ENCODE peak calls at places on chromosome 10, in eight cellular contexts. One of them, this sample, is unnamed. For H3K9me3, the result is how much of the 10 kb centered on the place peaks cover.

GRCh38 chr10:17003151-17003550 is 126.5 kb downstream of the CUBN start:
- DNase-seq in IMR-90: peak
- DNase-seq in PC-9: peak
- DNase-seq in PC-3: no peak
- DNase-seq in neural progenitor cell: no peak
- DNase-seq in endothelial cell of umbilical vein: peak
- DNase-seq in A549: no peak
- DNase-seq in breast epithelium: no peak
- DNase-seq in this sample: no peak

GRCh38 chr10:86329093-86329710 is 37.4 kb downstream of the GRID1 start:
- DNase-seq in IMR-90: no peak
- DNase-seq in PC-9: no peak
- DNase-seq in PC-3: no peak
- DNase-seq in neural progenitor cell: no peak
- DNase-seq in endothelial cell of umbilical vein: no peak
- DNase-seq in A549: no peak
- DNase-seq in breast epithelium: no peak
- DNase-seq in this sample: no peak

GRCh38 chr10:48973065-48973464 is 33.4 kb upstream of the LRRC18 start:
- DNase-seq in IMR-90: peak
- DNase-seq in PC-9: no peak
- DNase-seq in PC-3: peak
- DNase-seq in neural progenitor cell: no peak
- DNase-seq in endothelial cell of umbilical vein: no peak
- DNase-seq in A549: no peak
- DNase-seq in breast epithelium: no peak
- DNase-seq in this sample: no peak

GRCh38 chr10:89207801-89208551 is 859 bp upstream of the CH25H start:
- DNase-seq in IMR-90: no peak
- DNase-seq in PC-9: peak
- DNase-seq in PC-3: no peak
- DNase-seq in neural progenitor cell: peak
- DNase-seq in endothelial cell of umbilical vein: no peak
- DNase-seq in A549: peak
- DNase-seq in breast epithelium: peak
- DNase-seq in this sample: peak

GRCh38 chr10:92087750-92088395 is 164.3 kb downstream of the BTAF1 start:
- DNase-seq in IMR-90: peak
- DNase-seq in PC-9: peak
- DNase-seq in PC-3: peak
- DNase-seq in neural progenitor cell: peak
- DNase-seq in endothelial cell of umbilical vein: peak
- DNase-seq in A549: peak
- DNase-seq in breast epithelium: peak
- DNase-seq in this sample: peak

GRCh38 chr10:112390125-112390703 is 16.3 kb downstream of the ACSL5 start:
- DNase-seq in IMR-90: no peak
- DNase-seq in PC-9: no peak
- DNase-seq in PC-3: no peak
- DNase-seq in neural progenitor cell: no peak
- DNase-seq in endothelial cell of umbilical vein: no peak
- DNase-seq in A549: no peak
- DNase-seq in breast epithelium: no peak
- DNase-seq in this sample: no peak

GRCh38 chr10:45439365-45439764 is 65.3 kb downstream of the ALOX5 start:
- DNase-seq in IMR-90: no peak
- DNase-seq in PC-9: no peak
- DNase-seq in PC-3: no peak
- DNase-seq in neural progenitor cell: no peak
- DNase-seq in endothelial cell of umbilical vein: no peak
- DNase-seq in A549: no peak
- DNase-seq in breast epithelium: no peak
- DNase-seq in this sample: no peak

GRCh38 chr10:70378122-70378521 is 4.3 kb downstream of the LRRC20 start:
- DNase-seq in IMR-90: peak
- DNase-seq in PC-9: peak
- DNase-seq in PC-3: peak
- DNase-seq in neural progenitor cell: no peak
- DNase-seq in endothelial cell of umbilical vein: peak
- DNase-seq in A549: peak
- DNase-seq in breast epithelium: no peak
- DNase-seq in this sample: no peak

GRCh38 chr10:62175256-62175655 is 93.4 kb downstream of the RTKN2 start:
- DNase-seq in IMR-90: no peak
- DNase-seq in PC-9: no peak
- DNase-seq in PC-3: no peak
- DNase-seq in neural progenitor cell: no peak
- DNase-seq in endothelial cell of umbilical vein: no peak
- DNase-seq in A549: no peak
- DNase-seq in breast epithelium: no peak
- DNase-seq in this sample: no peak

GRCh38 chr10:79488303-79488702 is 24.0 kb upstream of the EIF5AL1 start:
- DNase-seq in IMR-90: peak
- DNase-seq in PC-9: peak
- DNase-seq in PC-3: peak
- DNase-seq in neural progenitor cell: no peak
- DNase-seq in endothelial cell of umbilical vein: no peak
- DNase-seq in A549: peak
- DNase-seq in breast epithelium: peak
- DNase-seq in this sample: peak

GRCh38 chr10:48625013-48625412 is 20.1 kb upstream of the ARHGAP22 start:
- DNase-seq in IMR-90: peak
- DNase-seq in PC-9: no peak
- DNase-seq in PC-3: no peak
- DNase-seq in neural progenitor cell: no peak
- DNase-seq in endothelial cell of umbilical vein: peak
- DNase-seq in A549: no peak
- DNase-seq in breast epithelium: no peak
- DNase-seq in this sample: no peak

GRCh38 chr10:74117738-74118137 is 32.9 kb downstream of the AP3M1 start:
- DNase-seq in IMR-90: no peak
- DNase-seq in PC-9: no peak
- DNase-seq in PC-3: no peak
- DNase-seq in neural progenitor cell: no peak
- DNase-seq in endothelial cell of umbilical vein: no peak
- DNase-seq in A549: no peak
- DNase-seq in breast epithelium: no peak
- DNase-seq in this sample: no peak

GRCh38 chr10:99358101-99358500 is 28.9 kb downstream of the CNNM1 start:
- DNase-seq in IMR-90: no peak
- DNase-seq in PC-9: no peak
- DNase-seq in PC-3: no peak
- DNase-seq in neural progenitor cell: peak
- DNase-seq in endothelial cell of umbilical vein: no peak
- DNase-seq in A549: no peak
- DNase-seq in breast epithelium: no peak
- DNase-seq in this sample: no peak

GRCh38 chr10:4108693-4109092 is 323.7 kb upstream of the KLF6 start:
- DNase-seq in IMR-90: no peak
- DNase-seq in PC-9: no peak
- DNase-seq in PC-3: no peak
- DNase-seq in neural progenitor cell: no peak
- DNase-seq in endothelial cell of umbilical vein: peak
- DNase-seq in A549: no peak
- DNase-seq in breast epithelium: no peak
- DNase-seq in this sample: no peak
- TF ChIP-seq CTCF in IMR-90: no peak
- TF ChIP-seq CTCF in PC-9: no peak
- TF ChIP-seq CTCF in PC-3: no peak
- TF ChIP-seq CTCF in neural progenitor cell: no peak
- TF ChIP-seq CTCF in endothelial cell of umbilical vein: no peak
- TF ChIP-seq CTCF in A549: no peak
- TF ChIP-seq CTCF in breast epithelium: no peak
- TF ChIP-seq CTCF in this sample: no peak

GRCh38 chr10:126568809-126569208 is 101.7 kb downstream of the C10orf90 start:
- DNase-seq in IMR-90: no peak
- DNase-seq in PC-9: no peak
- DNase-seq in PC-3: no peak
- DNase-seq in neural progenitor cell: no peak
- DNase-seq in endothelial cell of umbilical vein: no peak
- DNase-seq in A549: no peak
- DNase-seq in breast epithelium: no peak
- DNase-seq in this sample: no peak
- H3K9me3 ChIP-seq in IMR-90: under half
- H3K9me3 ChIP-seq in PC-9: under half
- H3K9me3 ChIP-seq in PC-3: under half
- H3K9me3 ChIP-seq in neural progenitor cell: under half
- H3K9me3 ChIP-seq in endothelial cell of umbilical vein: under half
- H3K9me3 ChIP-seq in A549: under half
- H3K9me3 ChIP-seq in breast epithelium: under half
- H3K9me3 ChIP-seq in this sample: under half

GRCh38 chr10:32650246-32650655 is 204.3 kb downstream of the CCDC7 start:
- DNase-seq in IMR-90: no peak
- DNase-seq in PC-9: no peak
- DNase-seq in PC-3: peak
- DNase-seq in neural progenitor cell: no peak
- DNase-seq in endothelial cell of umbilical vein: no peak
- DNase-seq in A549: no peak
- DNase-seq in breast epithelium: no peak
- DNase-seq in this sample: no peak

GRCh38 chr10:32646535-32646934 is 200.6 kb downstream of the CCDC7 start:
- DNase-seq in IMR-90: no peak
- DNase-seq in PC-9: no peak
- DNase-seq in PC-3: peak
- DNase-seq in neural progenitor cell: no peak
- DNase-seq in endothelial cell of umbilical vein: no peak
- DNase-seq in A549: no peak
- DNase-seq in breast epithelium: no peak
- DNase-seq in this sample: no peak
- TF ChIP-seq CTCF in IMR-90: no peak
- TF ChIP-seq CTCF in PC-9: no peak
- TF ChIP-seq CTCF in PC-3: peak
- TF ChIP-seq CTCF in neural progenitor cell: no peak
- TF ChIP-seq CTCF in endothelial cell of umbilical vein: no peak
- TF ChIP-seq CTCF in A549: no peak
- TF ChIP-seq CTCF in breast epithelium: no peak
- TF ChIP-seq CTCF in this sample: no peak

DNA sequence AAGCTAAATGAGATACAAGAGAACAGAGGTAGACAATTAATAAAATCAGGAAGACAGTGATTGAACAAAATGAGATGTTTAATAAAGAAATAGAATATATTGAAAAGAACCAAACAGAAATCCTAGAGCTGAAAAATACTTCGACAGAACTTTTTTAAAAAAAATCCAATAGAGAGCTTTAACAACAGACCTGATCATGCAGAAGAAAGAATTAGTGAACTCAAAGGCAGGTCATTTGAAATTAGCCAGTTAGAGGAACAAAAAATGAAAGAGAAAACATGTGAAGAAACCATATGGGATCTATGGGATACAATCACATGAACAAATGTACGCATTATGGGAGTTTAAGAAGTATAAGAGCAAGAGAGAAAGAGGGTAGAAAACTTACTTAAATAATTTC is 37.3 kb upstream of the ADRA2A start:
- DNase-seq in IMR-90: no peak
- DNase-seq in PC-9: no peak
- DNase-seq in PC-3: no peak
- DNase-seq in neural progenitor cell: no peak
- DNase-seq in endothelial cell of umbilical vein: no peak
- DNase-seq in A549: no peak
- DNase-seq in breast epithelium: no peak
- DNase-seq in this sample: no peak
- H3K9me3 ChIP-seq in IMR-90: under half
- H3K9me3 ChIP-seq in PC-9: under half
- H3K9me3 ChIP-seq in PC-3: under half
- H3K9me3 ChIP-seq in neural progenitor cell: under half
- H3K9me3 ChIP-seq in endothelial cell of umbilical vein: under half
- H3K9me3 ChIP-seq in A549: under half
- H3K9me3 ChIP-seq in breast epithelium: under half
- H3K9me3 ChIP-seq in this sample: under half

This sample was measured in heart right ventricle.